ENCODE peak calls at places on chromosome 19, in four cellular contexts. C, E, B and K are unnamed samples.

GRCh38 chr19:32917612-32917996 is 48.0 kb upstream of the SLC7A9 start:
- DNase-seq in E (no peak), B (no peak), C (peak; percentile 30), K (no peak)

GRCh38 chr19:8352134-8352827 is 9.2 kb upstream of the KANK3 start:
- DNase-seq in E (no peak), B (no peak), C (peak; percentile 52), K (no peak)

GRCh38 chr19:37914908-37915307 is 7.9 kb downstream of the SIPA1L3 start:
- DNase-seq in B (no peak), C (no peak), E (no peak), K (no peak)

GRCh38 chr19:15014579-15014978 is 34.7 kb upstream of the CASP14 start:
- DNase-seq in C (peak; percentile 39), B (no peak), E (no peak), K (no peak)

GRCh38 chr19:48501961-48502719 is 9.5 kb downstream of the LMTK3 start:
- DNase-seq in C (peak; percentile 100), E (peak; percentile 92), B (no peak), K (peak; percentile 94)

GRCh38 chr19:48203227-48203793 is 32.8 kb downstream of the ZSWIM9 start:
- DNase-seq in E (no peak), C (no peak), B (no peak), K (no peak)

GRCh38 chr19:8000298-8001038 is 5.0 kb downstream of the ELAVL1 start:
- DNase-seq in C (no peak), B (no peak), E (no peak), K (no peak)

GRCh38 chr19:30722236-30722635 is 350.1 kb downstream of the ZNF536 start:
- DNase-seq in C (no peak), B (no peak), E (no peak), K (no peak)

GRCh38 chr19:6038634-6039405 is 60.9 kb upstream of the RANBP3 start:
- DNase-seq in E (no peak), C (no peak), B (no peak), K (no peak)

GRCh38 chr19:13502231-13502630 is 4.0 kb downstream of the CACNA1A start:
- DNase-seq in B (no peak), E (no peak), C (no peak), K (no peak)

GRCh38 chr19:944171-944567 is 18.3 kb downstream of the ARID3A start:
- DNase-seq in E (no peak), B (no peak), C (no peak), K (no peak)

GRCh38 chr19:15251749-15252397 is 19.6 kb upstream of the EPHX3 start:
- DNase-seq in C (peak; percentile 93), B (peak; percentile 93), E (peak; percentile 47), K (no peak)

GRCh38 chr19:1274081-1274851 is 1.1 kb upstream of the FAM174C start:
- DNase-seq in C (no peak), E (no peak), B (no peak), K (no peak)

GRCh38 chr19:55069137-55069858 is 6.3 kb upstream of the RDH13 start:
- DNase-seq in B (no peak), C (peak; percentile 81), E (peak; percentile 47), K (no peak)

GRCh38 chr19:13011653-13012389 is 16.5 kb downstream of the NFIX start:
- DNase-seq in B (no peak), E (no peak), C (peak; percentile 78), K (peak; percentile 69)

GRCh38 chr19:17026706-17027427 is at the start of gene CPAMD8:
- DNase-seq in C (peak; percentile 69), B (no peak), E (no peak), K (peak; percentile 81)

GRCh38 chr19:24159707-24160106 is 72.7 kb downstream of the ZNF254 start:
- DNase-seq in E (no peak), B (no peak), C (peak; percentile 58), K (no peak)

GRCh38 chr19:871446-872265 is 12.2 kb downstream of the CFD start:
- DNase-seq in E (no peak), C (peak; percentile 89), B (no peak), K (no peak)

GRCh38 chr19:10639836-10640235 is 14.3 kb upstream of the ILF3 start:
- DNase-seq in B (no peak), E (no peak), C (no peak), K (no peak)

GRCh38 chr19:10642473-10642872 is 11.7 kb upstream of the ILF3 start:
- DNase-seq in E (no peak), C (no peak), B (no peak), K (no peak)

GRCh38 chr19:10641248-10641647 is 12.9 kb upstream of the ILF3 start:
- DNase-seq in E (no peak), B (no peak), C (no peak), K (no peak)

GRCh38 chr19:10637894-10638293 is 12.5 kb downstream of the SLC44A2 start:
- DNase-seq in C (no peak), B (no peak), E (no peak), K (no peak)

DNA sequence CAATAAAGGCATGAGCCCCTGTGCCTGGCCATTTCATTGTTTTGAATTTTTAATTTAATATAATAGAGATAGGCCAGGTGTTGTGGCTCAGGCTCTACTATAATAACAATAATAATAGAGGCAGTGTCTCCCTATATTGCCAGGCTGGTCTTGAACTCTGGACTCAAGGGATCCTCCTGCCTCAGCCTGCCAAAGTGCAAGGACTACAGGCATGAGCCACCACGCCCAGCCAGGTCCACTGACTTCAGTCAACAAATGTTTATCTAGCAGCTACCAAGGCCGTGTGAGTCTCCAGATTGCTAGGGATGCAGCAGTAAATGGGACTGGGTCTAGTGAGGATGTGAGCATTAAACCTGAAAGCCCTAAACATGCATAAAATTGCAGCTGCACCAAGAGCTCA is 13.8 kb upstream of the ILF3 start:
- DNase-seq in B (no peak), E (no peak), C (no peak), K (no peak)
- H3K4me1 ChIP-seq in B (no peaks in the 10 kb centered on the region), E (peaks cover 24% of the 10 kb centered on the region), C (peaks cover 19% of the 10 kb centered on the region), K (peaks cover 4% of the 10 kb centered on the region)

GRCh38 chr19:11295180-11295579 is 780 bp upstream of the TSPAN16 start:
- DNase-seq in E (no peak), B (no peak), C (no peak), K (no peak)
- H3K36me3 ChIP-seq in E (no peaks in the 10 kb centered on the region), B (no peaks in the 10 kb centered on the region), C (no peaks in the 10 kb centered on the region), K (no peaks in the 10 kb centered on the region)

DNA sequence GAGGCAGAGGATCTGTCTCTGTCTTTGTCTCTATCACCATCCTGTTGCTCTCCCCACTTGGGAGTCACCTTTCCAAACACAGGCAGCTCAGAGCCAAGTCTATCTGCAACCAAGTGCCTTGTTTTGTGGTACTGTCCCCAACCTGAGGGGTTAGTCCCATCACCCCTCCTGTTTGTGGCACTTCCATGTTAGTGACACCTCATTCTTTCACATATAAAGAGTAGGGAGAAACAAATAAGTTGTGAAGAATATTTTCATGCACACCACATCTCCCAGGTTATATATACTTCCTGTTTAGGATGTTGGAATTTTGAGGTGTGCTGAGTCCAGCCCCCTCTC is 3.7 kb downstream of the GDF15 start:
- DNase-seq in B (no peak), C (no peak), E (no peak), K (no peak)
- H3K27ac ChIP-seq in B (no peak overlapping the region), C (no peak overlapping the region), E (peak overlapping the region; percentile 15), K (no peak overlapping the region)

GRCh38 chr19:42326969-42327368 is 1.5 kb downstream of the MEGF8 start:
- DNase-seq in C (no peak), E (no peak), B (no peak), K (no peak)

GRCh38 chr19:42325308-42325895 is at the start of gene MEGF8:
- DNase-seq in B (peak; percentile 99), E (peak; percentile 99), C (peak; percentile 99), K (peak; percentile 99)

GRCh38 chr19:42327381-42327780 is 1.9 kb downstream of the MEGF8 start:
- DNase-seq in E (no peak), B (no peak), C (no peak), K (no peak)

GRCh38 chr19:42324655-42325307 is 654 bp upstream of the MEGF8 start:
- DNase-seq in C (no peak), E (peak; percentile 29), B (no peak), K (no peak)

DNA sequence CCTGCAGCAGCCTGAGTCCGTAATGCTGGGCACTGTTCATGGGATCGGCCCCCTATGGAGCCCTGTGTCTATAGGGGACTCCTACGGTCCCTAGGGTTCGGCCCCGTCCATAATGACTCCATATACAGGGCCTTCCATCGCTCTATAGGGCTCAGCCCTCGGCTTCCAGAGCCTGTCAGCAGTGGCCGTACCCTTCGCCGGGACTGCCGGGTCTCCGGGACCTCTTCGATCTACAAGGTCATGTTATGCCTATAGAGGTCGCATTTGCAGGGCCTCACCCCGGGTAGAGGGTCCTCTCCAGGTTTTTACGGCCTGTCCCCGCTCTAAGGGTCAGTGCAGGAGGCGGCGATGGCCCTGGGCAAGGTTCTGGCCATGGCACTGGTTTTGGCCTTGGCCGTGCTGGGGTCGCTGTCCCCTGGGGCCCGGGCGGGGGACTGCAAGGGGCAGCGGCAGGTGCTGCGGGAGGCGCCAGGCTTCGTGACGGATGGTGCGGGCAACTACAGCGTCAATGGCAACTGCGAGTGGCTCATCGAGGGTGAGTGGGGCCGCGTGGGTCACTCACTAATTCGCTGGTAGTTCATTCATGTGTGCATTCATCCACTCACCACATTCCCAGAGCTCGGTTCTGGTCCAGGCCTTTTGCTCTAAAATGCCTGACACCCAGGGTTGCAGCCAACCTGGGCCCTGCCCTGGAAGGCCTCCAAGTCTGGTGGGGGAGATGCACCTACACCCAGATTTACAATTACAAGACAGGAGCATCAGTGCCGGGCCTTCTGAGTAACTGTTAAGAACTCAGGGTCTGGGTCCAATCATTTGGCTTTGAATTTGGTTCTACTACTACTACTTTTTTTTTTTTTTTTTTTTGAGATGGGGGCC is 699 bp downstream of the MEGF8 start:
- DNase-seq in C (peak; percentile 60), E (peak; percentile 22), B (no peak), K (no peak)
- H3K4me1 ChIP-seq in C (peaks cover 6% of the 10 kb centered on the region), E (peaks cover 37% of the 10 kb centered on the region), B (no peaks in the 10 kb centered on the region), K (peaks cover 16% of the 10 kb centered on the region)

DNA sequence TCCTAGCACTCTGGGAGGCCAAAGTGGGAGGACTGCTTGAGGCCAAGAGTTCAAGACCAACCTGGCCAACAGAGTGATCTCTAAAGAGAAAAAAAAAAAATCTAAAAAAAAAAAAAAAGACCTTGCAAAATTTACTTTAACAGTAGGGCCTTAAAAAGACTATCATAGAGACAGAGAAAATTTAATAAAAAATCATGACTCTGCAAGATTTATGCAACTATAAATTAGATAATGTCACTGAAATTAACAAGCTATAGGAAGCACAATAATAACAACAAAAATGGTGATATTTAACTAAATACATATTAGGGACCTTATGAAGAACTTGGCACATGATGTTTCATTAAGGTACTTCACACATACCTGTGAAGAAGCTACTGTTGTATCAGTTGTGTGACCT is 11.2 kb downstream of the ZNF45 start:
- DNase-seq in B (no peak), E (no peak), C (no peak), K (no peak)
- H3K36me3 ChIP-seq in B (peaks cover 45% of the 10 kb centered on the region), E (peaks cover 49% of the 10 kb centered on the region), C (peaks cover 50% of the 10 kb centered on the region), K (peaks cover 1% of the 10 kb centered on the region)